ENCODE peak calls at places on chromosomes 4 and X, in four cellular contexts. U, C, A and L are unnamed samples.

GRCh38 chr4:15541941-15542340 is 72.3 kb downstream of the CC2D2A start:
- DNase-seq in U (no peak), C (no peak), A (no peak), L (no peak)

GRCh38 chr4:175806741-175807140 is 5.3 kb downstream of the GPM6A start:
- DNase-seq in U (no peak), C (no peak), A (no peak), L (no peak)

GRCh38 chrX:43500240-43500639 is 155.9 kb upstream of the MAOA start:
- DNase-seq in U (no peak), C (no peak), A (no peak), L (no peak)

GRCh38 chrX:52544147-52544840 is 27.4 kb upstream of the XAGE1B start:
- DNase-seq in U (no peak), C (no peak), A (no peak), L (no peak)

GRCh38 chr4:80841587-80842281 is 188.8 kb upstream of the BMP3 start:
- DNase-seq in U (no peak), C (no peak), A (no peak), L (no peak)

GRCh38 chr4:10185518-10186227 is 69.1 kb upstream of the WDR1 start:
- DNase-seq in U (no peak), C (no peak), A (no peak), L (no peak)

GRCh38 chrX:39439910-39440733 is 638.9 kb downstream of the MID1IP1 start:
- DNase-seq in U (no peak), C (no peak), A (no peak), L (no peak)

GRCh38 chr4:6245246-6246169 is 24.1 kb upstream of the WFS1 start:
- DNase-seq in U (no peak), C (no peak), A (peak), L (peak)

GRCh38 chr4:116122131-116122530 is 963.2 kb downstream of the TRAM1L1 start:
- DNase-seq in U (no peak), C (no peak), A (peak), L (no peak)

GRCh38 chr4:73897380-73898136 is 28.4 kb downstream of the CXCL1 start:
- DNase-seq in U (peak), C (no peak), A (peak), L (no peak)

GRCh38 chr4:165861378-165861777 is 11.7 kb upstream of the TLL1 start:
- DNase-seq in U (no peak), C (no peak), A (no peak), L (no peak)

GRCh38 chr4:174377613-174378012 is 93.9 kb downstream of the CEP44 start:
- DNase-seq in U (peak), C (no peak), A (no peak), L (no peak)

GRCh38 chr4:15352508-15352907 is 75.3 kb upstream of the C1QTNF7 start:
- DNase-seq in U (no peak), C (no peak), A (peak), L (no peak)

GRCh38 chr4:54588404-54588803 is 69.4 kb upstream of the KIT start:
- DNase-seq in U (peak), C (no peak), A (peak), L (no peak)

GRCh38 chr4:157076578-157076947 is 613 bp downstream of the GLRB start:
- DNase-seq in U (no peak), C (no peak), A (no peak), L (peak)

GRCh38 chr4:20433101-20433705 is 181.5 kb downstream of the SLIT2 start:
- DNase-seq in U (no peak), C (no peak), A (no peak), L (no peak)

GRCh38 chr4:121048165-121048564 is 24.2 kb downstream of the NDNF start:
- DNase-seq in U (no peak), C (no peak), A (no peak), L (no peak)

GRCh38 chr4:55553442-55553841 is 6.7 kb upstream of the CLOCK start:
- DNase-seq in U (peak), C (peak), A (peak), L (peak)

GRCh38 chr4:6201580-6202091 is 1.3 kb upstream of the JAKMIP1 start:
- DNase-seq in U (no peak), C (no peak), A (no peak), L (no peak)

GRCh38 chr4:47899639-47900038 is 14.7 kb downstream of the NFXL1 start:
- DNase-seq in U (no peak), C (no peak), A (no peak), L (no peak)

GRCh38 chr4:138199568-138200235 is 42.4 kb downstream of the SLC7A11 start:
- DNase-seq in U (peak), C (no peak), A (peak), L (no peak)

GRCh38 chrX:105876658-105877057 is 54.3 kb downstream of the NRK start:
- DNase-seq in U (peak), C (no peak), A (peak), L (no peak)

GRCh38 chr4:83054928-83055327 is 19.9 kb downstream of the COPS4 start:
- DNase-seq in U (peak), C (no peak), A (peak), L (no peak)

GRCh38 chr4:17111959-17112659 is 213.7 kb upstream of the LDB2 start:
- DNase-seq in U (peak), C (no peak), A (peak), L (peak)

GRCh38 chr4:130424211-130424610 is 1328.3 kb downstream of the C4orf33 start:
- DNase-seq in U (no peak), C (no peak), A (no peak), L (no peak)

GRCh38 chr4:184534511-184535391 is 60.4 kb upstream of the IRF2 start:
- DNase-seq in U (peak), C (no peak), A (peak), L (no peak)

GRCh38 chr4:14646831-14647230 is 355.4 kb upstream of the CPEB2 start:
- DNase-seq in U (no peak), C (no peak), A (no peak), L (no peak)

GRCh38 chr4:91936301-91936700 is 367.5 kb upstream of the GRID2 start:
- DNase-seq in U (peak), C (no peak), A (peak), L (no peak)

GRCh38 chr4:169096221-169096620 is 86.2 kb upstream of the CBR4 start:
- DNase-seq in U (no peak), C (no peak), A (peak), L (no peak)

GRCh38 chr4:65063601-65064000 is 606.7 kb downstream of the EPHA5 start:
- DNase-seq in U (no peak), C (no peak), A (no peak), L (no peak)

GRCh38 chr4:43835869-43836268 is 612.7 kb downstream of the KCTD8 start:
- DNase-seq in U (no peak), C (no peak), A (no peak), L (no peak)

GRCh38 chr4:169594560-169595195 is 17.7 kb downstream of the NEK1 start:
- DNase-seq in U (no peak), C (no peak), A (no peak), L (no peak)

GRCh38 chr4:675036-675804 is 878 bp downstream of the MYL5 start:
- DNase-seq in U (no peak), C (peak), A (peak), L (no peak)

GRCh38 chr4:173821031-173821430 is 291.0 kb upstream of the HAND2 start:
- DNase-seq in U (no peak), C (no peak), A (peak), L (no peak)

GRCh38 chr4:25843340-25844097 is 19.3 kb downstream of the SEL1L3 start:
- DNase-seq in U (no peak), C (no peak), A (no peak), L (no peak)

GRCh38 chr4:140363051-140363450 is 10.4 kb upstream of the SCOC start:
- DNase-seq in U (no peak), C (no peak), A (no peak), L (no peak)

GRCh38 chr4:183362916-183363542 is 40.8 kb upstream of the CLDN24 start:
- DNase-seq in U (peak), C (no peak), A (peak), L (no peak)

GRCh38 chrX:119981286-119982070 is 37.9 kb upstream of the NKAP start:
- DNase-seq in U (peak), C (no peak), A (peak), L (peak)
- TF ChIP-seq CTCF in U (peak), C (no peak), A (peak), L (peak)

DNA sequence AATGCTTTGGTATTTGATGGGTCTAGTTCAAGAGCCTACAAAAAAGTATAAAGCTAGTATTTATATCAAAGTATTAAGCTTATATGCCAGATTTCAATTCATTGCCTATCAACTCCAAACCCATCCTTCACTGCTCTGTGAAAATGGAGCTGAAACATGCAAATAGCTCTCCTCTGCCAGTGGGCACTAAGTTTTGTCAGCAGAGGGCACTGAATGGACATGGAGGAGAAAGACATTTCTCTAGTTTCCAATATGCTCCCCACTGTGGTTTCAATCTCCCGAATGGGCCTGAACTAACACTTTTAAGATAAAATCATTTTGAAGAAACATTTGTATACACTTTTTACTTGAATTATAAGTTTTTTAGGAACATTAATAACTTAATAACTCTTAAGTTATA is 12.4 kb downstream of the PPID start:
- DNase-seq in U (peak), C (no peak), A (peak), L (no peak)
- TF ChIP-seq CTCF in U (peak), C (no peak), A (peak), L (no peak)

GRCh38 chr4:57020467-57021101 is 41.9 kb downstream of the POLR2B start:
- DNase-seq in U (peak), C (no peak), A (peak), L (no peak)
- TF ChIP-seq CTCF in U (no peak), C (no peak), A (no peak), L (no peak)

DNA sequence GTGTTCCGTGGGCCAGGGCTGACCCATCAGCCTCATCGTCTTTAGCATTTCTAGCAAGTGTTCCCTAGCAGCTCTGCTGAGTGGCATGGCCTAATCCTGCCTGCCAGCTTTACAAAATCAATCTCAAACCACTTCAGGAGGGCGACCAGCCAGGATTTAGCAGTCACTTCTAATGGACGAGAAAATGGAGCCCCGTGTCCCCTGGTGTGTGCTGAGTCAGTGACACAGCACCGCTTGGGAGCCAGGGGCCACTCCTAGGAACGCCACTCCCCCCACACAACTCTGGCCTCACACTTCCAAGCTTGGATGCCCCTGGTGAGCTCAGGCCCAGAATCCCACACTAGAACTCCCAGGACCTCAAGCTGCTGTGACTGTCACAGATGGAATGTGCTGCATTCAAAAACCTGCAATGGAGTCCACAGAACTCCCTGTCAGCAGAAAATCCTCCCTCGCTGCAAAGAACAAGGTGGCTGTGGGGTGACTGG is 311.2 kb upstream of the GATB start:
- DNase-seq in U (no peak), C (no peak), A (no peak), L (no peak)
- TF ChIP-seq CTCF in U (no peak), C (no peak), A (no peak), L (no peak)

GRCh38 chr4:76199664-76200211 is 13.9 kb downstream of the SCARB2 start:
- DNase-seq in U (peak), C (no peak), A (no peak), L (no peak)

GRCh38 chr4:76197971-76198410 is 15.6 kb downstream of the SCARB2 start:
- DNase-seq in U (peak), C (peak), A (peak), L (peak)

GRCh38 chr4:76203541-76203940 is 10.1 kb downstream of the SCARB2 start:
- DNase-seq in U (no peak), C (no peak), A (no peak), L (peak)

GRCh38 chr4:76198411-76199237 is 15.0 kb downstream of the SCARB2 start:
- DNase-seq in U (peak), C (peak), A (peak), L (peak)

DNA sequence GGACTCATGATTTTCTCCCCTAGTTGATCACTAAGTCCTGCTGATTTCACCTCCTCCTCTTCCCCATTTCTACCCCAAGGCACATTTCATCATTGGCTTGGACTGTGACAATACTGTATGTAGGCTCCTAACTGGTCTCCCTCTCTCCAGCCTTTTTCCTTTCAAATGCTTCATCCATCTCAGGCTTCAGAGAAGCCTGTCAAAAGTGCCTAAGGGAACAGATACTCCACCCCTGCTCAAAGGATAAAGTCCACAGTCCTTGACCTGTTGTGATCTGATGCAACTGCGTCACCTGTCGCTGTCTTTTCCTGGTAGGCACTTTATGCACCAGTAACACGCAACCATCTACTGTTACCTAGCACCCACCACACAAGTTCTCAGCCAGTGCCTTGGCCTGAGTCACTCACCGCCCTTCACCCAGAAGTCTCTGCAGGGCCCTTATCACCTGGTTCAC is 12.8 kb downstream of the SCARB2 start:
- DNase-seq in U (no peak), C (no peak), A (no peak), L (no peak)
- TF ChIP-seq CTCF in U (no peak), C (no peak), A (no peak), L (no peak)

DNA sequence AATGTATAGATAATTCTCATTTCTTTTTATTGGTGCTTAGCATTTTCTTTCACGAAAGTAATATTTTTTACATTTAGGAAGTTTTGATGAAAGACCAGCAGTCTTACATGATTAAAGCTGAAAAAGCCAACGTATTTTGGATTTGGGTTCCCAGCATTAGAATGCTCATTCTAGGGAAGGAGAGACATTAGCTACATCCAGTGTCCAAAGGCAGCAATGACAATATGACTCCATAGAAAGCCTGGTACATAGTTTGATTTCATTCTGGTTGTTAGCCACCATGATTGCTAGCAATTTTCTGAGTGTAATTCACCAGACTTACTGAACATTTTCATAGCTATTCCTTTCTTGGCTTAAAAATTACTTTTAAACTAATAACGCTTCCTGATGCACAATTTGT is 1397.5 kb downstream of the PCDH7 start:
- DNase-seq in U (no peak), C (no peak), A (no peak), L (no peak)
- TF ChIP-seq CTCF in U (no peak), C (no peak), A (no peak), L (no peak)